ENCODE peak calls at places on chromosomes 11 and 22, in six cellular contexts. K is C1 segment of cervical spinal cord; H is tibial artery; X is germinal center; W is stimulated activated CD4-positive, alpha-beta T cell treated with anti-CD3 and anti-CD28 coated beads, Interleukin-4, amount 100 ng/mL, for 24 hours; I is stomach. A is an unnamed sample.

GRCh38 chr22:46994983-46995382 is 232.5 kb downstream of the TBC1D22A start:
- DNase-seq in K (no peak), H (no peak), X (no peak), W (no peak), I (peak; percentile 23), A (no peak)

GRCh38 chr11:119484741-119485605 is 62.0 kb upstream of the THY1 start:
- DNase-seq in K (no peak), H (peak; percentile 16), X (no peak), W (no peak), I (peak; percentile 24), A (no peak)

GRCh38 chr22:19148417-19149046 is 1.6 kb downstream of the GSC2 start:
- DNase-seq in K (no peak), H (no peak), X (no peak), W (no peak), I (no peak), A (no peak)

GRCh38 chr11:134119094-134119493 is 50.2 kb downstream of the JAM3 start:
- DNase-seq in K (no peak), H (no peak), X (no peak), W (no peak), I (no peak), A (no peak)

GRCh38 chr11:92424281-92424680 is 199.7 kb downstream of the FAT3 start:
- DNase-seq in K (no peak), H (no peak), X (no peak), W (no peak), I (no peak), A (no peak)

GRCh38 chr11:102047305-102047924 is at the start of gene CFAP300:
- DNase-seq in K (peak; percentile 1), H (peak; percentile 93), X (peak; percentile 40), W (peak; percentile 39), I (peak; percentile 82), A (peak; percentile 28)

GRCh38 chr22:47370448-47371262 is 608.2 kb downstream of the TBC1D22A start:
- DNase-seq in K (no peak), H (peak; percentile 18), X (no peak), W (no peak), I (peak; percentile 15), A (no peak)

GRCh38 chr11:64851831-64852337 is 7.4 kb upstream of the CDC42BPG start:
- DNase-seq in K (no peak), H (no peak), X (peak; percentile 76), W (no peak), I (no peak), A (peak; percentile 74)

GRCh38 chr11:58654908-58655296 is 32.4 kb downstream of the CNTF start:
- DNase-seq in K (no peak), H (no peak), X (no peak), W (no peak), I (no peak), A (no peak)

GRCh38 chr11:59192446-59193020 is 20.2 kb downstream of the MPEG1 start:
- DNase-seq in K (no peak), H (no peak), X (no peak), W (no peak), I (no peak), A (no peak)

GRCh38 chr11:13446444-13446843 is 16.6 kb downstream of the BTBD10 start:
- DNase-seq in K (no peak), H (no peak), X (no peak), W (no peak), I (no peak), A (no peak)

A was measured in memory B cell.